ENCODE peak calls at places on chromosomes 7 and 10, in eight cellular contexts. G, E, C, R, K, U, V and N are unnamed samples. For H3K9me3, the result is how much of the 10 kb centered on the place peaks cover.

GRCh38 chr7:37193087-37193774 is 255.4 kb downstream of the ELMO1 start:
- DNase-seq in G (no peak), E (no peak), C (no peak), R (no peak), K (no peak), U (no peak), V (no peak), N (no peak)

GRCh38 chr10:79331709-79332108 is 15.6 kb upstream of the PPIF start:
- DNase-seq in G (peak), E (peak), C (peak), R (no peak), K (peak), U (no peak), V (peak), N (peak)

GRCh38 chr10:101001225-101002035 is 1.8 kb downstream of the LZTS2 start:
- DNase-seq in G (no peak), E (peak), C (no peak), R (no peak), K (peak), U (peak), V (no peak), N (peak)

GRCh38 chr10:11861341-11861740 is 38.2 kb downstream of the PROSER2 start:
- DNase-seq in G (peak), E (no peak), C (no peak), R (no peak), K (no peak), U (no peak), V (no peak), N (no peak)

GRCh38 chr7:44101304-44101965 is 2.7 kb upstream of the AEBP1 start:
- DNase-seq in G (no peak), E (no peak), C (no peak), R (no peak), K (no peak), U (no peak), V (no peak), N (no peak)

GRCh38 chr7:138363721-138364120 is 96.3 kb upstream of the TRIM24 start:
- DNase-seq in G (no peak), E (no peak), C (no peak), R (no peak), K (no peak), U (no peak), V (no peak), N (no peak)

GRCh38 chr7:51187941-51188340 is 128.7 kb downstream of the COBL start:
- DNase-seq in G (no peak), E (no peak), C (no peak), R (peak), K (no peak), U (no peak), V (peak), N (no peak)

GRCh38 chr10:85225311-85225710 is 896.9 kb downstream of the CCSER2 start:
- DNase-seq in G (no peak), E (no peak), C (no peak), R (no peak), K (no peak), U (no peak), V (no peak), N (no peak)

GRCh38 chr10:28875535-28876208 is 198.4 kb downstream of the BAMBI start:
- DNase-seq in G (no peak), E (peak), C (no peak), R (peak), K (peak), U (no peak), V (peak), N (no peak)

GRCh38 chr7:149147730-149148653 is 739 bp downstream of the ZNF398 start:
- DNase-seq in G (no peak), E (peak), C (peak), R (peak), K (peak), U (no peak), V (peak), N (peak)

GRCh38 chr10:5283305-5284158 is 81.2 kb upstream of the UCN3 start:
- DNase-seq in G (no peak), E (peak), C (peak), R (peak), K (peak), U (peak), V (peak), N (peak)

GRCh38 chr7:79293655-79294142 is 159.8 kb downstream of the MAGI2 start:
- DNase-seq in G (peak), E (peak), C (no peak), R (no peak), K (peak), U (no peak), V (peak), N (peak)

GRCh38 chr10:100341953-100342626 is 4.9 kb upstream of the SCD start:
- DNase-seq in G (no peak), E (peak), C (peak), R (peak), K (peak), U (peak), V (peak), N (peak)

GRCh38 chr7:47968852-47969774 is 10.3 kb downstream of the HUS1 start:
- DNase-seq in G (no peak), E (peak), C (peak), R (peak), K (peak), U (peak), V (peak), N (no peak)

GRCh38 chr10:71218833-71219120 is 6.4 kb downstream of the UNC5B start:
- DNase-seq in G (no peak), E (no peak), C (no peak), R (no peak), K (no peak), U (no peak), V (no peak), N (no peak)

GRCh38 chr10:46541735-46542566 is 14.5 kb downstream of the GPRIN2 start:
- DNase-seq in G (peak), E (no peak), C (no peak), R (no peak), K (no peak), U (peak), V (peak), N (no peak)

GRCh38 chr10:85594239-85594638 is 772.4 kb downstream of the GRID1 start:
- DNase-seq in G (no peak), E (no peak), C (no peak), R (no peak), K (no peak), U (no peak), V (no peak), N (no peak)

GRCh38 chr10:35855155-35855947 is 213.3 kb upstream of the FZD8 start:
- DNase-seq in G (no peak), E (no peak), C (no peak), R (no peak), K (no peak), U (no peak), V (no peak), N (peak)

GRCh38 chr10:4119107-4119506 is 334.1 kb upstream of the KLF6 start:
- DNase-seq in G (no peak), E (no peak), C (no peak), R (no peak), K (no peak), U (no peak), V (no peak), N (no peak)

GRCh38 chr10:14349081-14349480 is 18.4 kb upstream of the FRMD4A start:
- DNase-seq in G (no peak), E (no peak), C (no peak), R (no peak), K (no peak), U (no peak), V (no peak), N (no peak)

GRCh38 chr10:113304726-113305125 is 248.1 kb upstream of the HABP2 start:
- DNase-seq in G (no peak), E (no peak), C (no peak), R (no peak), K (no peak), U (no peak), V (no peak), N (no peak)

GRCh38 chr10:133289761-133290160 is 13.1 kb upstream of the ADAM8 start:
- DNase-seq in G (no peak), E (no peak), C (no peak), R (no peak), K (no peak), U (no peak), V (no peak), N (no peak)

GRCh38 chr10:99007457-99007856 is 228.2 kb downstream of the HPSE2 start:
- DNase-seq in G (no peak), E (no peak), C (no peak), R (no peak), K (no peak), U (no peak), V (no peak), N (no peak)

GRCh38 chr7:57343901-57344622 is 105.9 kb upstream of the ZNF716 start:
- DNase-seq in G (no peak), E (no peak), C (no peak), R (no peak), K (no peak), U (no peak), V (no peak), N (no peak)

GRCh38 chr10:71963351-71963755 is 842 bp upstream of the CHST3 start:
- DNase-seq in G (no peak), E (no peak), C (no peak), R (no peak), K (no peak), U (peak), V (no peak), N (no peak)

GRCh38 chr7:27191716-27192545 is 6.9 kb upstream of the HOXA11 start:
- DNase-seq in G (peak), E (no peak), C (no peak), R (no peak), K (no peak), U (peak), V (no peak), N (no peak)

GRCh38 chr7:4048336-4048735 is 633.8 kb upstream of the FOXK1 start:
- DNase-seq in G (no peak), E (no peak), C (no peak), R (no peak), K (no peak), U (no peak), V (no peak), N (no peak)

GRCh38 chr10:1301138-1301537 is 245.0 kb downstream of the WDR37 start:
- DNase-seq in G (no peak), E (no peak), C (no peak), R (no peak), K (no peak), U (no peak), V (no peak), N (no peak)

GRCh38 chr7:12322287-12322902 is 81.3 kb downstream of the VWDE start:
- DNase-seq in G (no peak), E (peak), C (peak), R (no peak), K (peak), U (no peak), V (peak), N (no peak)

GRCh38 chr7:78489851-78490250 is 691.3 kb downstream of the PHTF2 start:
- DNase-seq in G (no peak), E (no peak), C (no peak), R (no peak), K (peak), U (no peak), V (no peak), N (no peak)

GRCh38 chr7:112411186-112411795 is 39.0 kb upstream of the IFRD1 start:
- DNase-seq in G (no peak), E (peak), C (no peak), R (no peak), K (peak), U (no peak), V (peak), N (peak)

GRCh38 chr7:74225400-74225799 is 15.6 kb downstream of the LAT2 start:
- DNase-seq in G (no peak), E (no peak), C (no peak), R (no peak), K (no peak), U (no peak), V (no peak), N (no peak)

GRCh38 chr10:86295791-86296190 is 70.8 kb downstream of the GRID1 start:
- DNase-seq in G (peak), E (no peak), C (no peak), R (no peak), K (no peak), U (no peak), V (no peak), N (no peak)

GRCh38 chr7:1987084-1987535 is 245.6 kb downstream of the MAD1L1 start:
- DNase-seq in G (no peak), E (no peak), C (no peak), R (no peak), K (no peak), U (no peak), V (no peak), N (no peak)

GRCh38 chr7:1989049-1989860 is 243.5 kb downstream of the MAD1L1 start:
- DNase-seq in G (no peak), E (no peak), C (no peak), R (no peak), K (no peak), U (no peak), V (no peak), N (no peak)

GRCh38 chr7:1988533-1988930 is 244.2 kb downstream of the MAD1L1 start:
- DNase-seq in G (no peak), E (no peak), C (no peak), R (no peak), K (no peak), U (no peak), V (no peak), N (no peak)

GRCh38 chr7:1986366-1987083 is 246.2 kb downstream of the MAD1L1 start:
- DNase-seq in G (no peak), E (no peak), C (peak), R (no peak), K (no peak), U (no peak), V (no peak), N (no peak)

DNA sequence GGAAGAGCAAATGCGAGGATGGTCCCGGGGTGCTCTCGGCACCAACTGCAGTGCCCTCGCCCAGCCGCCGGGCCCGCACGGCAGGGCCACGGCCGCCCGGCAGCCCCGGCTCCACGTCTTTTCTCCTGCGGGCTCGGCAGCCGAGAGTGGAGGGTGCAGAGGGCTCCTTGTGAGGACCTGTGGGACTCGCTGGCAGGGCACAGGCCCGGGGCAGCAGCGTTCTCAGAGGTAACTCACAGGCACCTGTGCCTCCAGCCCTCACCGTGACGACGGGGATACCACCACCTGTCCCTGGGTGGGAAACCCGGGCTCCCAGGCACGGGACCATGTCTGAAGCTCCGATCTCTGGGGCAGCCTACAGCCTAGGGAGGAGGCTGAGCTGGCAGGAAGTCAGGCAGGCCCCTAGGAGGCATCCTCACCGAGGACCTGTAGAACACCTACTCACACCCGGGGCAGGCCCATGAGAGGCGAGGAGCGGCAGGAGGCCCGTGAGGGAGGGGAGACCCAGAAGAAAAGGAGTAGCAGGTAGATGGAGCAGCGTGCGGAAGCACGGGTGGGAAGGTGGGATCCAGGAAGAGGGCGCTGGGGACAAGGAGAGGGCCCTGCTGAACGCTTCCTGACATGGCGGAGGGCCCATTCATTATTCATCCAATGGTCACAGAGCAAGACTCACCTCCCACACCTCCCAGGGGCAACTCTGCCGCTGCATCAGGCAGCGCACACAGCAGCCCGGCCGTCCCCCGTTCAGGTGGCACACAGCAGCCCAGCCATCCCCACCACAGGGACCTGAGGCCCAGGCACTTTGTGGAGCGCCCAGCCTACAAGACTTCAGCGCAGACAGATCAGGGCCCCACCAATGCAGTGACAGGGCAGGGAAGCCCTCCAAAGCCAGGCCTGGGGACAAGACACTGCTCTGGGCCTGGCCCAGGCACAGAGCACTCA is 244.9 kb downstream of the MAD1L1 start:
- DNase-seq in G (no peak), E (no peak), C (no peak), R (no peak), K (no peak), U (no peak), V (no peak), N (no peak)
- H3K4me3 ChIP-seq in G (no peak), E (no peak), C (no peak), R (no peak), K (no peak), U (no peak), V (no peak), N (no peak)

GRCh38 chr7:98551541-98552273 is 65.4 kb upstream of the NPTX2 start:
- DNase-seq in G (no peak), E (no peak), C (no peak), R (no peak), K (no peak), U (no peak), V (no peak), N (no peak)
- H3K9me3 ChIP-seq in G (under half), E (under half), C (under half), R (under half), K (under half), U (under half), V (under half), N (under half)

DNA sequence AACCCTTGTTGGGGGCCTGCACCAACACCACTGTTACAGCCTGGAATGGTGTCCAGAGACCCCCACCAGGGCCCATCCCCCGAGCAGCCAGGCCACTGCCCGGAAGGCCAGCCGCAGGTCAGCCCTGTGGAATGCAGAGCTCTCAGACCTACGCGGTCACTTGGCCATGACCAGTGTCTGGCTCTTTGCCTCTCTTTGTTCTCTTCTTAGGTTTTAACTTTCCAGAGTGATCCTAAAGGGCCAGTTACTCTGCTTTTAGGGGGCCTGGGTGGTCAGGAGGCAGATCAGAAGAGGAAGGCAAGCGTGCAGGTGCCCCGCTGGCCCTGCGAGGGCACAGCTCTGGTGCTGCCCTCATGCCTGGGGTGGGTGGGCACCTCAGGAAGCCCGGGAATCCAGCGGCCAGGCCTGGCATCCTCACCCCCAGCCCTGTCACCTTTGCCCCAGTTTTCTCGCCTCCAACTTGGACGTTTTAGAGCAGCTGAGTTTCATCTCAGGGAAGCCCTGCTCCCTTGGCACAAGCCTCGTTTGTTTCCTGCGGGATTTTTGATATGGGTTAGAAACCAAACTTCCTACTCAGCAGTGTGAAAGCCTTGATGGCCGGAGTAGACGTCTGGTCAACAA is 62.5 kb upstream of the CHST15 start:
- DNase-seq in G (no peak), E (no peak), C (no peak), R (no peak), K (peak), U (no peak), V (no peak), N (no peak)
- H3K4me3 ChIP-seq in G (no peak), E (no peak), C (no peak), R (no peak), K (peak), U (no peak), V (no peak), N (no peak)

GRCh38 chr7:157650131-157650631 is 313.4 kb downstream of the DNAJB6 start:
- DNase-seq in G (no peak), E (no peak), C (no peak), R (no peak), K (no peak), U (no peak), V (no peak), N (no peak)

GRCh38 chr7:157652161-157652953 is 315.6 kb downstream of the DNAJB6 start:
- DNase-seq in G (no peak), E (no peak), C (no peak), R (no peak), K (no peak), U (no peak), V (no peak), N (no peak)

GRCh38 chr7:157652954-157653826 is 316.4 kb downstream of the DNAJB6 start:
- DNase-seq in G (no peak), E (no peak), C (no peak), R (no peak), K (no peak), U (no peak), V (no peak), N (no peak)

GRCh38 chr7:157650801-157651200 is 314.0 kb downstream of the DNAJB6 start:
- DNase-seq in G (no peak), E (no peak), C (no peak), R (no peak), K (no peak), U (no peak), V (no peak), N (no peak)

DNA sequence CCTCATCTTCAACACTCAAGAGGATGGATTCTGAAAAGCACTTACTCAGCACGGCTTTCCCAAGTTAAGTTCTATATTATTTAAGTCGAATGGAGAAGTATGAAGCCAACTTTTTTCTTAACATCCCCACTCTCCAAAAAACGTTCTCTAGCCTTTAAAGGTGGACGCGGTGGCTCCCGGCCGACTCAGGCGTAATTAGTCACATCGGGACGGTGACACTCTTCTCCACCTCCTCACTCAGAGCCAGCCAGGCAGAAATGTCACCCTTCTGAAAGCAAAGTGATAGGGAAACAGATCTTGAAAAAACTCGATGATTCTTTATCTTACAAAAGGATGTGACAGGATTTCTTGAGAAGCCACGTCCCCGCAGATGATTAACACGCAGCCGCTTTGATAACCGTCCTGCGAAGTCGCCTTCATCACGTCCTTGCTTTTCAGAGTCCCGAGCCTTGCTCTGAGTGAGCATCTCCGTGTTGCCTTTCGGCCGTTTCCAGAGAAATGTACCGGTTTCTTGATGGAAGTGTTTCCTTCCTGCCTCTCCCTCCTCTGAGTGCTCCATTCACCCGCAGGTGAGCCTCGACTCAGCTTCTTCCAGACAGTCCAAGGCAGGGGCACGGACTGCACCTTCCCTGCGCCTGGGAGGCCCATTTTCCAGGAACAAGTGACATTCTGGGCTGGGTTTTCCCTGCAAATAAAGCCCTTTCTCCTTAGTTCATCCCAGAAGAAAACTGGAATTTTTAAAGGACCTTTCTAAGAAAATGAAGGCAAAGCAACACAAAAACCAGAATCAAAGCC is 314.8 kb downstream of the DNAJB6 start:
- DNase-seq in G (no peak), E (no peak), C (no peak), R (no peak), K (no peak), U (no peak), V (no peak), N (no peak)
- H3K9me3 ChIP-seq in G (under half), E (half or more), C (under half), R (under half), K (under half), U (under half), V (under half), N (under half)

GRCh38 chr10:123798856-123799255 is 92.8 kb downstream of the CPXM2 start:
- DNase-seq in G (no peak), E (no peak), C (no peak), R (no peak), K (no peak), U (no peak), V (no peak), N (no peak)

GRCh38 chr10:123795846-123796590 is 95.6 kb downstream of the CPXM2 start:
- DNase-seq in G (no peak), E (no peak), C (no peak), R (no peak), K (peak), U (no peak), V (no peak), N (no peak)

GRCh38 chr10:123796736-123797135 is 94.9 kb downstream of the CPXM2 start:
- DNase-seq in G (no peak), E (no peak), C (no peak), R (no peak), K (peak), U (no peak), V (no peak), N (no peak)

GRCh38 chr10:123800299-123800698 is 91.3 kb downstream of the CPXM2 start:
- DNase-seq in G (no peak), E (no peak), C (no peak), R (no peak), K (peak), U (no peak), V (no peak), N (peak)

GRCh38 chr10:123797813-123798212 is 93.8 kb downstream of the CPXM2 start:
- DNase-seq in G (no peak), E (no peak), C (no peak), R (no peak), K (no peak), U (no peak), V (no peak), N (no peak)
- H3K4me3 ChIP-seq in G (no peak), E (no peak), C (no peak), R (no peak), K (no peak), U (no peak), V (no peak), N (no peak)